ENCODE peak calls at places on chromosomes 1 and 21, in nine cellular contexts. P, F, G, Z, S, C, Y, V and R are unnamed samples.

GRCh38 chr1:39089811-39090519 is 63.8 kb downstream of the NDUFS5 start:
- DNase-seq in P (no peak), C (peak), V (no peak), Y (peak), Z (peak), F (no peak), S (no peak), G (no peak), R (no peak)

GRCh38 chr1:70459502-70460225 is 48.6 kb downstream of the CTH start:
- DNase-seq in G (no peak), F (peak), P (no peak), S (peak), Z (peak), C (peak), V (peak), Y (no peak), R (no peak)

GRCh38 chr1:22935450-22935849 is 37.2 kb downstream of the LACTBL1 start:
- DNase-seq in Z (no peak), S (no peak), P (no peak), Y (no peak), G (no peak), C (no peak), F (no peak), V (no peak), R (no peak)

GRCh38 chr1:213055087-213055591 is 4.1 kb downstream of the RPS6KC1 start:
- DNase-seq in C (peak), V (no peak), G (no peak), F (no peak), Y (no peak), S (no peak), P (no peak), Z (peak), R (no peak)

GRCh38 chr1:1678581-1679380 is 13.8 kb downstream of the SLC35E2B start:
- DNase-seq in F (no peak), P (peak), V (no peak), Z (no peak), S (no peak), Y (no peak), C (no peak), G (no peak), R (peak)

GRCh38 chr21:37445228-37445627 is 78.7 kb downstream of the DYRK1A start:
- DNase-seq in G (no peak), Y (peak), S (no peak), C (peak), P (no peak), V (no peak), F (no peak), Z (peak), R (no peak)

GRCh38 chr1:53481456-53481855 is 22.3 kb downstream of the DMRTB1 start:
- DNase-seq in P (no peak), Z (no peak), C (no peak), Y (no peak), S (no peak), G (no peak), V (no peak), F (no peak), R (no peak)

GRCh38 chr1:96520542-96520941 is 201.0 kb upstream of the PTBP2 start:
- DNase-seq in C (peak), Y (no peak), G (no peak), Z (peak), F (no peak), P (no peak), S (no peak), V (peak), R (no peak)

GRCh38 chr1:220806408-220806807 is 19.7 kb downstream of the MTARC1 start:
- DNase-seq in G (no peak), C (no peak), P (no peak), Z (no peak), F (no peak), V (no peak), S (no peak), Y (no peak), R (no peak)

GRCh38 chr1:78491311-78492071 is 717 bp downstream of the PTGFR start:
- DNase-seq in S (no peak), C (peak), Z (peak), Y (no peak), V (peak), P (no peak), G (no peak), F (peak), R (no peak)

GRCh38 chr1:224092601-224093000 is 21.3 kb upstream of the FBXO28 start:
- DNase-seq in P (no peak), Y (no peak), F (no peak), G (no peak), C (no peak), Z (no peak), V (no peak), S (no peak), R (no peak)

GRCh38 chr1:9061252-9061948 is 8.0 kb downstream of the SLC2A5 start:
- DNase-seq in Z (no peak), F (no peak), Y (no peak), V (no peak), G (no peak), P (no peak), S (no peak), C (no peak), R (no peak)

GRCh38 chr1:9121891-9122409 is 7.0 kb downstream of the GPR157 start:
- DNase-seq in C (no peak), Y (no peak), G (no peak), F (no peak), P (peak), V (no peak), Z (no peak), S (no peak), R (peak)

GRCh38 chr1:66371233-66372005 is 162.5 kb upstream of the SGIP1 start:
- DNase-seq in G (no peak), P (no peak), V (peak), F (peak), Z (peak), C (peak), S (no peak), Y (no peak), R (peak)

GRCh38 chr21:41361786-41362604 is at the start of gene MX2:
- DNase-seq in Z (peak), P (peak), F (peak), C (peak), G (no peak), S (peak), V (peak), Y (no peak), R (peak)

GRCh38 chr1:185825556-185825955 is 91.4 kb downstream of the HMCN1 start:
- DNase-seq in Y (no peak), S (no peak), F (no peak), G (no peak), C (peak), P (no peak), Z (peak), V (peak), R (no peak)

GRCh38 chr1:169044971-169045370 is 61.5 kb upstream of the ATP1B1 start:
- DNase-seq in Z (no peak), Y (no peak), C (no peak), F (no peak), P (no peak), V (no peak), S (no peak), G (no peak), R (no peak)